ENCODE peak calls at places on chromosomes 16 and 17, in nine cellular contexts. One of them, this sample, is unnamed.

GRCh38 chr17:81376946-81377733 is 18.1 kb upstream of the BAHCC1 start:
- DNase-seq in astrocyte: no peak
- DNase-seq in PC-3: no peak
- DNase-seq in neuronal stem cell: no peak
- DNase-seq in K562: no peak
- DNase-seq in Karpas-422: no peak
- DNase-seq in endothelial cell of umbilical vein: no peak
- DNase-seq in HCT116: no peak
- DNase-seq in fibroblast of lung: no peak
- DNase-seq in this sample: no peak

GRCh38 chr16:66926171-66926570 is 836 bp upstream of the RRAD start:
- DNase-seq in astrocyte: no peak
- DNase-seq in PC-3: no peak
- DNase-seq in neuronal stem cell: no peak
- DNase-seq in K562: no peak
- DNase-seq in Karpas-422: no peak
- DNase-seq in endothelial cell of umbilical vein: no peak
- DNase-seq in HCT116: no peak
- DNase-seq in fibroblast of lung: no peak
- DNase-seq in this sample: no peak

GRCh38 chr17:58312021-58312630 is 16.5 kb downstream of the TSPOAP1 start:
- DNase-seq in astrocyte: no peak
- DNase-seq in PC-3: no peak
- DNase-seq in neuronal stem cell: no peak
- DNase-seq in K562: no peak
- DNase-seq in Karpas-422: no peak
- DNase-seq in endothelial cell of umbilical vein: no peak
- DNase-seq in HCT116: no peak
- DNase-seq in fibroblast of lung: no peak
- DNase-seq in this sample: no peak

GRCh38 chr17:78230252-78230962 is 1.0 kb upstream of the TMEM235 start:
- DNase-seq in astrocyte: no peak
- DNase-seq in PC-3: no peak
- DNase-seq in neuronal stem cell: no peak
- DNase-seq in K562: no peak
- DNase-seq in Karpas-422: no peak
- DNase-seq in endothelial cell of umbilical vein: no peak
- DNase-seq in HCT116: no peak
- DNase-seq in fibroblast of lung: no peak
- DNase-seq in this sample: no peak

GRCh38 chr17:48027322-48027981 is 10.1 kb downstream of the COPZ2 start:
- DNase-seq in astrocyte: no peak
- DNase-seq in PC-3: no peak
- DNase-seq in neuronal stem cell: no peak
- DNase-seq in K562: no peak
- DNase-seq in Karpas-422: no peak
- DNase-seq in endothelial cell of umbilical vein: no peak
- DNase-seq in HCT116: no peak
- DNase-seq in fibroblast of lung: no peak
- DNase-seq in this sample: peak; percentile 25

GRCh38 chr17:34201767-34202166 is 53.3 kb upstream of the CCL2 start:
- DNase-seq in astrocyte: no peak
- DNase-seq in PC-3: no peak
- DNase-seq in neuronal stem cell: no peak
- DNase-seq in K562: no peak
- DNase-seq in Karpas-422: no peak
- DNase-seq in endothelial cell of umbilical vein: no peak
- DNase-seq in HCT116: no peak
- DNase-seq in fibroblast of lung: no peak
- DNase-seq in this sample: no peak

GRCh38 chr16:6218855-6219254 is 1113.8 kb upstream of the RBFOX1 start:
- DNase-seq in astrocyte: no peak
- DNase-seq in PC-3: no peak
- DNase-seq in neuronal stem cell: no peak
- DNase-seq in K562: no peak
- DNase-seq in Karpas-422: no peak
- DNase-seq in endothelial cell of umbilical vein: no peak
- DNase-seq in HCT116: no peak
- DNase-seq in fibroblast of lung: no peak
- DNase-seq in this sample: no peak

GRCh38 chr17:376936-377863 is 24.6 kb upstream of the RPH3AL start:
- DNase-seq in astrocyte: no peak
- DNase-seq in PC-3: no peak
- DNase-seq in neuronal stem cell: no peak
- DNase-seq in K562: no peak
- DNase-seq in Karpas-422: no peak
- DNase-seq in endothelial cell of umbilical vein: no peak
- DNase-seq in HCT116: no peak
- DNase-seq in fibroblast of lung: peak; percentile 22
- DNase-seq in this sample: peak; percentile 32

GRCh38 chr16:72987480-72987901 is 60.4 kb downstream of the ZFHX3 start:
- DNase-seq in astrocyte: no peak
- DNase-seq in PC-3: peak; percentile 66
- DNase-seq in neuronal stem cell: no peak
- DNase-seq in K562: no peak
- DNase-seq in Karpas-422: no peak
- DNase-seq in endothelial cell of umbilical vein: no peak
- DNase-seq in HCT116: no peak
- DNase-seq in fibroblast of lung: no peak
- DNase-seq in this sample: no peak

GRCh38 chr16:87316450-87316922 is 706 bp downstream of the C16orf95 start:
- DNase-seq in astrocyte: no peak
- DNase-seq in PC-3: no peak
- DNase-seq in neuronal stem cell: no peak
- DNase-seq in K562: no peak
- DNase-seq in Karpas-422: no peak
- DNase-seq in endothelial cell of umbilical vein: no peak
- DNase-seq in HCT116: no peak
- DNase-seq in fibroblast of lung: no peak
- DNase-seq in this sample: no peak

GRCh38 chr16:87954361-87954760 is 3.1 kb downstream of the BANP start:
- DNase-seq in astrocyte: no peak
- DNase-seq in PC-3: no peak
- DNase-seq in neuronal stem cell: no peak
- DNase-seq in K562: no peak
- DNase-seq in Karpas-422: no peak
- DNase-seq in endothelial cell of umbilical vein: no peak
- DNase-seq in HCT116: no peak
- DNase-seq in fibroblast of lung: no peak
- DNase-seq in this sample: no peak

GRCh38 chr17:82006468-82007227 is 16.0 kb downstream of the CENPX start:
- DNase-seq in astrocyte: peak; percentile 54
- DNase-seq in PC-3: no peak
- DNase-seq in neuronal stem cell: no peak
- DNase-seq in K562: no peak
- DNase-seq in Karpas-422: no peak
- DNase-seq in endothelial cell of umbilical vein: no peak
- DNase-seq in HCT116: no peak
- DNase-seq in fibroblast of lung: peak; percentile 69
- DNase-seq in this sample: no peak

GRCh38 chr17:67467500-67468481 is 90.7 kb downstream of the PITPNC1 start:
- DNase-seq in astrocyte: no peak
- DNase-seq in PC-3: no peak
- DNase-seq in neuronal stem cell: no peak
- DNase-seq in K562: no peak
- DNase-seq in Karpas-422: no peak
- DNase-seq in endothelial cell of umbilical vein: no peak
- DNase-seq in HCT116: no peak
- DNase-seq in fibroblast of lung: no peak
- DNase-seq in this sample: no peak

GRCh38 chr17:16997514-16998429 is 25.9 kb upstream of the TNFRSF13B start:
- DNase-seq in astrocyte: no peak
- DNase-seq in PC-3: peak; percentile 28
- DNase-seq in neuronal stem cell: no peak
- DNase-seq in K562: no peak
- DNase-seq in Karpas-422: peak; percentile 54
- DNase-seq in endothelial cell of umbilical vein: peak; percentile 45
- DNase-seq in HCT116: no peak
- DNase-seq in fibroblast of lung: no peak
- DNase-seq in this sample: no peak

GRCh38 chr17:59427425-59427921 is 96.0 kb downstream of the YPEL2 start:
- DNase-seq in astrocyte: peak; percentile 71
- DNase-seq in PC-3: peak; percentile 30
- DNase-seq in neuronal stem cell: no peak
- DNase-seq in K562: no peak
- DNase-seq in Karpas-422: peak; percentile 63
- DNase-seq in endothelial cell of umbilical vein: peak; percentile 98
- DNase-seq in HCT116: no peak
- DNase-seq in fibroblast of lung: peak; percentile 78
- DNase-seq in this sample: no peak

GRCh38 chr16:14186007-14186953 is 115.2 kb downstream of the MRTFB start:
- DNase-seq in astrocyte: peak; percentile 91
- DNase-seq in PC-3: peak; percentile 46
- DNase-seq in neuronal stem cell: peak; percentile 38
- DNase-seq in K562: no peak
- DNase-seq in Karpas-422: no peak
- DNase-seq in endothelial cell of umbilical vein: peak; percentile 78
- DNase-seq in HCT116: no peak
- DNase-seq in fibroblast of lung: peak; percentile 92
- DNase-seq in this sample: peak; percentile 74

GRCh38 chr17:38584350-38584925 is 21.3 kb downstream of the SRCIN1 start:
- DNase-seq in astrocyte: no peak
- DNase-seq in PC-3: peak; percentile 59
- DNase-seq in neuronal stem cell: no peak
- DNase-seq in K562: peak; percentile 86
- DNase-seq in Karpas-422: peak; percentile 82
- DNase-seq in endothelial cell of umbilical vein: peak; percentile 28
- DNase-seq in HCT116: no peak
- DNase-seq in fibroblast of lung: peak; percentile 22
- DNase-seq in this sample: peak; percentile 75

GRCh38 chr17:29294580-29294900 is 592 bp upstream of the NUFIP2 start:
- DNase-seq in astrocyte: no peak
- DNase-seq in PC-3: no peak
- DNase-seq in neuronal stem cell: no peak
- DNase-seq in K562: no peak
- DNase-seq in Karpas-422: no peak
- DNase-seq in endothelial cell of umbilical vein: no peak
- DNase-seq in HCT116: no peak
- DNase-seq in fibroblast of lung: no peak
- DNase-seq in this sample: peak; percentile 63
- H3K9ac ChIP-seq in astrocyte: peak overlapping the region; percentile 86
- H3K9ac ChIP-seq in PC-3: peak overlapping the region; percentile 91
- H3K9ac ChIP-seq in neuronal stem cell: no peak overlapping the region
- H3K9ac ChIP-seq in K562: peak overlapping the region; percentile 96
- H3K9ac ChIP-seq in Karpas-422: peak overlapping the region; percentile 73
- H3K9ac ChIP-seq in endothelial cell of umbilical vein: peak overlapping the region; percentile 87
- H3K9ac ChIP-seq in HCT116: peak overlapping the region; percentile 94
- H3K9ac ChIP-seq in fibroblast of lung: peak overlapping the region; percentile 71
- H3K9ac ChIP-seq in this sample: peak overlapping the region; percentile 50

GRCh38 chr16:71185366-71185765 is 45.2 kb downstream of the HYDIN start:
- DNase-seq in astrocyte: peak; percentile 1
- DNase-seq in PC-3: peak; percentile 1
- DNase-seq in neuronal stem cell: no peak
- DNase-seq in K562: no peak
- DNase-seq in Karpas-422: no peak
- DNase-seq in endothelial cell of umbilical vein: no peak
- DNase-seq in HCT116: no peak
- DNase-seq in fibroblast of lung: peak; percentile 1
- DNase-seq in this sample: no peak
- H3K4me1 ChIP-seq in astrocyte: no peaks in the 10 kb centered on the region
- H3K4me1 ChIP-seq in PC-3: no peaks in the 10 kb centered on the region
- H3K4me1 ChIP-seq in neuronal stem cell: no peaks in the 10 kb centered on the region
- H3K4me1 ChIP-seq in K562: no peaks in the 10 kb centered on the region
- H3K4me1 ChIP-seq in Karpas-422: no peaks in the 10 kb centered on the region
- H3K4me1 ChIP-seq in endothelial cell of umbilical vein: no peaks in the 10 kb centered on the region
- H3K4me1 ChIP-seq in HCT116: no peaks in the 10 kb centered on the region
- H3K4me1 ChIP-seq in fibroblast of lung: no peaks in the 10 kb centered on the region
- H3K4me1 ChIP-seq in this sample: no peaks in the 10 kb centered on the region

DNA sequence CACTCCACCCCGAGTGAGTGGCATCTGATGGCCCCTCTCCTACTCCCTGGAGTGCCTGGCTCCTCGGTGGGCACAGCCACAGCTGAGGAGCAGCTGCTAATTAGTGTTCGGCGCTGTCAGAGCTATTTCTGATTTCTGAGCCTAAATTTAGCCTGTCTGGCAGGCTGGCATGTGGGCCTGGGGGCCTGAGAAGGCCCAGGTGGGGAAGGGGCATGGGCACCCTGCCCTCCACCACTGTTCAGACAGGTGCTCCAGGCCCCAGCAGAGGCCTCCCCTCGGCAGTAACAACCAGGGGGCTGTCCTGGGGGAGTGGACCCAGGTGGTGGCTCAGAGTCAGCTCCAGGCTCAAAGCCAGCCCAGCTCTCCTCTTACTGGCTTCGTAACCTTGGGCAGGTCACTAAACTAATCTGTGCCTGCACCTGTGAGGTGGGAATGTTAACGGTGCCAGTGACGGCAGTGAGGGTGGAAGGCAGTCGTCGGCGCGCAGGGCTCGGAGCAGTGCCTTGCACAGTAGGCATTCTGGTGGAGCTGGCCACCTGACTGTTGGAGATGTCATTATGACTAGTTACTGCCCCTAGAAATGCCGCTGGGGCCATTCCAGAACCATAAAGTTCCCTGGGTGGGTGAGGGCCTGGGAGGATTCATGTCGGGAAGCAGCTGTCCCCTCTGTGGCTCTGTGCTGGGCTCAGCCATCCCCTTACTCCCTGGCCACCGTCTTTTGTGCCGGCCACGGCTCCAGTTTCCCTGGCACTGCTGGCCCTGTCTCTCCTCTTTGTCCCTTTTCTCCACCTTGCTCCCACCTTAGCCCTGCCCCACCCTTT is 6.6 kb downstream of the FMNL1 start:
- DNase-seq in astrocyte: no peak
- DNase-seq in PC-3: no peak
- DNase-seq in neuronal stem cell: no peak
- DNase-seq in K562: no peak
- DNase-seq in Karpas-422: no peak
- DNase-seq in endothelial cell of umbilical vein: no peak
- DNase-seq in HCT116: no peak
- DNase-seq in fibroblast of lung: no peak
- DNase-seq in this sample: no peak
- H3K9ac ChIP-seq in astrocyte: peak overlapping the region; percentile 24
- H3K9ac ChIP-seq in PC-3: peak overlapping the region; percentile 35
- H3K9ac ChIP-seq in neuronal stem cell: no peak overlapping the region
- H3K9ac ChIP-seq in K562: peak overlapping the region; percentile 57
- H3K9ac ChIP-seq in Karpas-422: no peak overlapping the region
- H3K9ac ChIP-seq in endothelial cell of umbilical vein: no peak overlapping the region
- H3K9ac ChIP-seq in HCT116: peak overlapping the region; percentile 26
- H3K9ac ChIP-seq in fibroblast of lung: peak overlapping the region; percentile 12
- H3K9ac ChIP-seq in this sample: no peak overlapping the region

GRCh38 chr16:70705056-70705455 is 19.2 kb upstream of the MTSS2 start:
- DNase-seq in astrocyte: no peak
- DNase-seq in PC-3: no peak
- DNase-seq in neuronal stem cell: no peak
- DNase-seq in K562: no peak
- DNase-seq in Karpas-422: no peak
- DNase-seq in endothelial cell of umbilical vein: no peak
- DNase-seq in HCT116: no peak
- DNase-seq in fibroblast of lung: peak; percentile 41
- DNase-seq in this sample: no peak
- H3K4me1 ChIP-seq in astrocyte: peaks cover 53% of the 10 kb centered on the region
- H3K4me1 ChIP-seq in PC-3: peaks cover 20% of the 10 kb centered on the region
- H3K4me1 ChIP-seq in neuronal stem cell: peaks cover 27% of the 10 kb centered on the region
- H3K4me1 ChIP-seq in K562: peaks cover 3% of the 10 kb centered on the region
- H3K4me1 ChIP-seq in Karpas-422: no peaks in the 10 kb centered on the region
- H3K4me1 ChIP-seq in endothelial cell of umbilical vein: peaks cover 36% of the 10 kb centered on the region
- H3K4me1 ChIP-seq in HCT116: peaks cover 53% of the 10 kb centered on the region
- H3K4me1 ChIP-seq in fibroblast of lung: peaks cover 59% of the 10 kb centered on the region
- H3K4me1 ChIP-seq in this sample: peaks cover 13% of the 10 kb centered on the region

This sample was measured in neural progenitor cell.